ENCODE peak calls at places on chromosomes 16 and 17, in six cellular contexts. K is endothelial cell; C is germinal center; D is heart right ventricle; Y is stimulated activated CD4-positive, alpha-beta T cell treated with anti-CD3 and anti-CD28 coated beads, Interleukin-2, amount 100 ng/mL, for 48 hours; H is naive B cell. S is an unnamed sample.

GRCh38 chr16:4179020-4179419 is 62.8 kb upstream of the ADCY9 start:
- DNase-seq in K (no peak), C (no peak), D (peak), Y (no peak), H (no peak), S (no peak)

GRCh38 chr17:74006366-74006765 is 197.1 kb upstream of the RPL38 start:
- DNase-seq in K (no peak), C (no peak), D (no peak), Y (no peak), H (no peak), S (no peak)

GRCh38 chr17:70313450-70313849 is 144.1 kb downstream of the KCNJ2 start:
- DNase-seq in K (no peak), C (no peak), D (no peak), Y (no peak), H (no peak), S (no peak)

GRCh38 chr17:50345443-50346312 is at the start of gene XYLT2:
- DNase-seq in K (peak), C (peak), D (peak), Y (peak), H (peak), S (peak)

GRCh38 chr17:64504769-64505319 is 1.2 kb downstream of the DDX5 start:
- DNase-seq in K (no peak), C (no peak), D (no peak), Y (no peak), H (peak), S (no peak)

GRCh38 chr17:37361543-37361942 is 14.2 kb upstream of the C17orf78 start:
- DNase-seq in K (no peak), C (no peak), D (no peak), Y (no peak), H (no peak), S (no peak)

GRCh38 chr17:33416131-33416530 is 123.0 kb upstream of the ASIC2 start:
- DNase-seq in K (no peak), C (no peak), D (no peak), Y (no peak), H (no peak), S (no peak)

GRCh38 chr16:79862601-79863000 is 262.1 kb upstream of the MAF start:
- DNase-seq in K (no peak), C (no peak), D (no peak), Y (no peak), H (no peak), S (no peak)

GRCh38 chr17:82230627-82231311 is 1.9 kb downstream of the SLC16A3 start:
- DNase-seq in K (peak), C (peak), D (peak), Y (no peak), H (peak), S (no peak)

GRCh38 chr16:66549284-66550131 is at the start of gene TK2:
- DNase-seq in K (peak), C (peak), D (peak), Y (peak), H (peak), S (peak)

GRCh38 chr16:49969356-49970030 is 55.5 kb upstream of the CNEP1R1 start:
- DNase-seq in K (no peak), C (no peak), D (peak), Y (no peak), H (no peak), S (no peak)

GRCh38 chr17:16938496-16939270 is 33.2 kb downstream of the TNFRSF13B start:
- DNase-seq in K (no peak), C (no peak), D (no peak), Y (no peak), H (no peak), S (no peak)

GRCh38 chr17:48632579-48633265 is 6.6 kb upstream of the HOXB9 start:
- DNase-seq in K (peak), C (no peak), D (no peak), Y (no peak), H (no peak), S (no peak)

GRCh38 chr17:62781826-62782225 is 26.3 kb downstream of the MARCHF10 start:
- DNase-seq in K (no peak), C (no peak), D (no peak), Y (no peak), H (no peak), S (no peak)

GRCh38 chr16:1290032-1290431 is 19.4 kb upstream of the UBE2I start:
- DNase-seq in K (no peak), C (no peak), D (no peak), Y (no peak), H (no peak), S (no peak)

GRCh38 chr16:65200857-65201256 is 79.0 kb upstream of the CDH11 start:
- DNase-seq in K (no peak), C (no peak), D (no peak), Y (no peak), H (no peak), S (no peak)

GRCh38 chr17:9647014-9647413 is 1.7 kb downstream of the USP43 start:
- DNase-seq in K (no peak), C (no peak), D (no peak), Y (no peak), H (no peak), S (no peak)

GRCh38 chr17:78581304-78581703 is 4.1 kb upstream of the DNAH17 start:
- DNase-seq in K (no peak), C (no peak), D (no peak), Y (no peak), H (no peak), S (no peak)

GRCh38 chr16:67150833-67151396 is at the start of gene B3GNT9:
- DNase-seq in K (no peak), C (peak), D (peak), Y (no peak), H (no peak), S (no peak)

GRCh38 chr17:9389116-9389515 is 186.5 kb downstream of the STX8 start:
- DNase-seq in K (no peak), C (no peak), D (no peak), Y (no peak), H (no peak), S (no peak)

GRCh38 chr17:74790206-74791066 is 14.3 kb upstream of the NAT9 start:
- DNase-seq in K (no peak), C (no peak), D (no peak), Y (no peak), H (no peak), S (no peak)

GRCh38 chr16:4011225-4011939 is 104.9 kb downstream of the ADCY9 start:
- DNase-seq in K (peak), C (no peak), D (no peak), Y (no peak), H (no peak), S (no peak)